ENCODE peak calls at places on chromosomes 11 and 22, in six cellular contexts. T is left ventricle myocardium inferior; A is coronary artery; B is RWPE1; K is prostate gland; C is CD4-positive, alpha-beta T cell. H is an unnamed sample.

GRCh38 chr22:26318975-26319374 is 110.1 kb upstream of the ASPHD2 start:
- DNase-seq in T (no peak), A (no peak), B (peak), K (no peak), C (no peak), H (no peak)

GRCh38 chr11:92702771-92703170 is 266.7 kb upstream of the MTNR1B start:
- DNase-seq in T (no peak), A (no peak), B (peak), K (no peak), C (no peak), H (no peak)

GRCh38 chr11:11691296-11692141 is 69.7 kb upstream of the GALNT18 start:
- DNase-seq in T (no peak), A (no peak), B (no peak), K (no peak), C (no peak), H (peak)

GRCh38 chr11:1772270-1773130 is 8.8 kb upstream of the CTSD start:
- DNase-seq in T (no peak), A (peak), B (peak), K (no peak), C (no peak), H (no peak)

GRCh38 chr11:130606181-130606580 is 157.7 kb downstream of the ADAMTS15 start:
- DNase-seq in T (no peak), A (no peak), B (no peak), K (no peak), C (no peak), H (no peak)

GRCh38 chr22:49779226-49779625 is 48.4 kb downstream of the BRD1 start:
- DNase-seq in T (peak), A (no peak), B (no peak), K (no peak), C (no peak), H (no peak)

GRCh38 chr11:111978028-111978771 is 41.1 kb downstream of the DIXDC1 start:
- DNase-seq in T (peak), A (peak), B (peak), K (peak), C (no peak), H (no peak)

GRCh38 chr11:111540114-111540920 is at the start of gene LAYN:
- DNase-seq in T (peak), A (no peak), B (no peak), K (peak), C (no peak), H (peak)

GRCh38 chr11:33773399-33774355 is 643 bp downstream of the FBXO3 start:
- DNase-seq in T (no peak), A (no peak), B (peak), K (no peak), C (peak), H (peak)

GRCh38 chr11:46450846-46451470 is 59.4 kb upstream of the CHRM4 start:
- DNase-seq in T (no peak), A (no peak), B (no peak), K (no peak), C (no peak), H (no peak)

GRCh38 chr11:28836285-28837081 is 728.3 kb downstream of the METTL15 start:
- DNase-seq in T (no peak), A (no peak), B (peak), K (no peak), C (no peak), H (no peak)

GRCh38 chr11:106386519-106386918 is 309.1 kb downstream of the AASDHPPT start:
- DNase-seq in T (no peak), A (no peak), B (no peak), K (no peak), C (no peak), H (no peak)

GRCh38 chr11:64855596-64856304 is 11.3 kb upstream of the CDC42BPG start:
- DNase-seq in T (no peak), A (no peak), B (no peak), K (no peak), C (no peak), H (no peak)

GRCh38 chr11:70332567-70332966 is 62.1 kb downstream of the PPFIA1 start:
- DNase-seq in T (no peak), A (no peak), B (no peak), K (no peak), C (no peak), H (no peak)

GRCh38 chr11:67442504-67443398 is 525 bp downstream of the CORO1B start:
- DNase-seq in T (no peak), A (no peak), B (no peak), K (no peak), C (no peak), H (no peak)

GRCh38 chr22:20464096-20464614 is 26.5 kb upstream of the SCARF2 start:
- DNase-seq in T (no peak), A (no peak), B (no peak), K (no peak), C (peak), H (no peak)

GRCh38 chr22:43053176-43053575 is 36.0 kb downstream of the TTLL1 start:
- DNase-seq in T (no peak), A (no peak), B (no peak), K (no peak), C (no peak), H (no peak)
- TF ChIP-seq CTCF in T (no peak), A (no peak), B (no peak), K (no peak), C (no peak), H (peak)

DNA sequence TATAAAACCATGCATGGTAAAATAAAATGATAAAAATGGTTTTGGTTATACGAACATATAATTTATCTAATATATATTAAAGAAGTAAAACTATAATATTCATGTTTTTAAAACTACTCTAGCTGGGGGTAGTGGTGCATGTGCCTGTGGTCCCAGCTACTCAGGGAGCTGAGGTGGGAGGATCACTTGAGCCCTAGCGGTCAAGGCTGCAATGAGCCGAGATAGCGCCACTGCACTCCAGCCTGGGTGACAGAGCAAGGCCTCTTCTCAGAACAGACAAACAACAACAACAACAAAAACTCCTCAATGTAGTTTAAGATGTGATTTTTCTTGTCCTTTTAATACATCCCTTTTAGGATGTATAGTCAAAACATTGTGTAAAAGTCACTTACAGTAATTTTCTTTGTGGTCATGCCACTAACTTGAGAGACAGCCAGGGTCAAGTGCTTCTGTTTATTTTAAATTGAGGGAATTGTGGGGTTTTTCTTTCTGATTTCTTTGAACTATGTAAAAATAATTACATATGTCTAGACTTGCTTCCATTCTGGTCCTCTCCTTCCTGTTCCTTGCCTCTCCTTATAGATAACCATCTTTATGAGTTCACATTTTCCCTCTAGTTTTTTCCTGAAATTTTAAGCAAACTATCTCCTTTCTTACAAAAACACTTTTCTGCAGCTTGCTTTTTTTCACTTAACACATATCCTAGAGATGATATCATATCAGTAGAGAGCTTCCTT is 9.2 kb downstream of the OR2AT4 start:
- DNase-seq in T (no peak), A (no peak), B (no peak), K (no peak), C (no peak), H (no peak)
- TF ChIP-seq CTCF in T (no peak), A (no peak), B (no peak), K (no peak), C (no peak), H (peak)

GRCh38 chr22:25027052-25027525 is 74.6 kb downstream of the KIAA1671 start:
- DNase-seq in T (no peak), A (no peak), B (no peak), K (no peak), C (no peak), H (no peak)

GRCh38 chr22:25027552-25027951 is 75.0 kb downstream of the KIAA1671 start:
- DNase-seq in T (no peak), A (no peak), B (peak), K (no peak), C (no peak), H (no peak)

GRCh38 chr22:25028841-25029141 is 76.3 kb downstream of the KIAA1671 start:
- DNase-seq in T (no peak), A (no peak), B (no peak), K (no peak), C (no peak), H (no peak)

GRCh38 chr22:25029181-25029580 is 76.7 kb downstream of the KIAA1671 start:
- DNase-seq in T (no peak), A (no peak), B (no peak), K (no peak), C (no peak), H (no peak)

GRCh38 chr22:25027959-25028840 is 75.7 kb downstream of the KIAA1671 start:
- DNase-seq in T (peak), A (no peak), B (no peak), K (no peak), C (no peak), H (no peak)
- TF ChIP-seq CTCF in T (peak), A (no peak), B (peak), K (peak), C (no peak), H (peak)

GRCh38 chr11:131628739-131629138 is 258.3 kb downstream of the NTM start:
- DNase-seq in T (no peak), A (no peak), B (no peak), K (no peak), C (no peak), H (no peak)

GRCh38 chr11:131632971-131633370 is 262.6 kb downstream of the NTM start:
- DNase-seq in T (no peak), A (no peak), B (no peak), K (no peak), C (no peak), H (no peak)

GRCh38 chr11:131626761-131627160 is 256.3 kb downstream of the NTM start:
- DNase-seq in T (no peak), A (no peak), B (no peak), K (no peak), C (no peak), H (no peak)

GRCh38 chr11:131633978-131634377 is 263.6 kb downstream of the NTM start:
- DNase-seq in T (no peak), A (no peak), B (no peak), K (no peak), C (no peak), H (no peak)

DNA sequence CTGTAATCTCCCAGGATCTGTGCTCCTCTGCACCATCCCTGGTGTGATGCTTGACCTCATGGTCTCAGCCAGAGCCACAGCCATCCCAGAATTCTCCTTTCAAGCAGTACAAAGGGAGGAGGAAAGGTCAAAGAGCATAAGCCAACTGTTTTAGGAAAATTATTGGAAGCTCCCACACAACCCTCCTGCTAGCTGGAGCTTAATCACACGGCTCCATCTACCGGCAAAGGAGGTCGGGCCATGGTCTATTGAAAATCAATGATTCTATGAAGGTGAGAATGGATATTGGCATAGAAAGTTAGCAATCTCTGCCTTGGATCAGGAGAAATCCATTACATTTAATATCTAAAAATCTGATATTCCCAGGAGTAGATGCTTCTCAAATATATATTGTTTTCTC is 259.5 kb downstream of the NTM start:
- DNase-seq in T (no peak), A (no peak), B (no peak), K (no peak), C (no peak), H (no peak)
- TF ChIP-seq CTCF in T (no peak), A (no peak), B (no peak), K (no peak), C (no peak), H (no peak)

DNA sequence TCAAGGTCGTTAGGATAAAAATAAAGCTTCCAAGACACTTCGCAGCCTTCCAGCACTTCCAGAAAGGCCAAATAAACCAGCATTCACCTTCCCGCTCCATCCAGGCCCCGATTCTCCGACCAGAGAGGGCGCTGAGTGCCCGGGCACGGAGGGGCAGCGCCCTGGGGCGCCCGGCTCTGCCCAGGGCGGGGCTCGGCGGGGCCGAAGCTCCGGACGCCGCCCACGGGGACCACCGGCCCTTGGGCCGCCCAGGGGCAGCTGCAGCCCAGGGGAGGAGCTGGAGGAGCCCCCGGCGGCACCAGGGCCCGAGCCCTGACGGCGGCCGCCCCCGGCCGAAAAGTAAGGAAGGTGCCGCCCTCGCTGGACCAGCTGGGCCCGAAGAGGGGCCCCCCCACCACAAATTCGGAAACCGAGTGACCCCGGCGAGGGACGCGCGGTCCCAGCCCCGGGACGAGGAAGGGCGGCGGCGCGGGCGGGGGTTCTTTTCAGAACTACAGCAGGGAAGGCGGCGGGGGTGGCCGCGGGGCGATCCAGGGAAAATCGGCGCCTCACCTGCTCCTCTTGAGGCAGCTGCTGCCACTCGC is 346 bp downstream of the ATL3 start:
- DNase-seq in T (peak), A (no peak), B (peak), K (peak), C (no peak), H (no peak)
- TF ChIP-seq CTCF in T (peak), A (no peak), B (peak), K (peak), C (no peak), H (peak)